ENCODE peak calls at places on chromosomes 7 and 10, in ten cellular contexts. One of them, this sample, is unnamed. For H3K9me3, the result is how much of the 10 kb centered on the place peaks cover.

GRCh38 chr10:35424680-35425285 is 88.5 kb downstream of the CCNY start:
- DNase-seq in CD8-positive, alpha-beta memory T cell: no peak
- DNase-seq in SK-N-SH: no peak
- DNase-seq in A673: no peak
- DNase-seq in IMR-90: no peak
- DNase-seq in cardiac muscle cell: no peak
- DNase-seq in colonic mucosa: no peak
- DNase-seq in transverse colon: no peak
- DNase-seq in right atrium auricular region: no peak
- DNase-seq in uterus: peak
- DNase-seq in this sample: no peak

GRCh38 chr10:21521910-21522533 is 3.5 kb downstream of the SKIDA1 start:
- DNase-seq in CD8-positive, alpha-beta memory T cell: no peak
- DNase-seq in SK-N-SH: no peak
- DNase-seq in A673: peak
- DNase-seq in IMR-90: no peak
- DNase-seq in cardiac muscle cell: no peak
- DNase-seq in colonic mucosa: no peak
- DNase-seq in transverse colon: no peak
- DNase-seq in right atrium auricular region: no peak
- DNase-seq in uterus: no peak
- DNase-seq in this sample: no peak

GRCh38 chr10:4265964-4266363 is 481.0 kb upstream of the KLF6 start:
- DNase-seq in CD8-positive, alpha-beta memory T cell: no peak
- DNase-seq in SK-N-SH: no peak
- DNase-seq in A673: no peak
- DNase-seq in IMR-90: no peak
- DNase-seq in cardiac muscle cell: no peak
- DNase-seq in colonic mucosa: no peak
- DNase-seq in transverse colon: no peak
- DNase-seq in right atrium auricular region: no peak
- DNase-seq in uterus: no peak
- DNase-seq in this sample: no peak

GRCh38 chr10:127587668-127588395 is 38.7 kb downstream of the NPS start:
- DNase-seq in CD8-positive, alpha-beta memory T cell: no peak
- DNase-seq in SK-N-SH: no peak
- DNase-seq in A673: no peak
- DNase-seq in IMR-90: no peak
- DNase-seq in cardiac muscle cell: no peak
- DNase-seq in colonic mucosa: no peak
- DNase-seq in transverse colon: no peak
- DNase-seq in right atrium auricular region: no peak
- DNase-seq in uterus: no peak
- DNase-seq in this sample: no peak

GRCh38 chr10:35356725-35357092 is 20.4 kb downstream of the CCNY start:
- DNase-seq in CD8-positive, alpha-beta memory T cell: no peak
- DNase-seq in SK-N-SH: no peak
- DNase-seq in A673: no peak
- DNase-seq in IMR-90: no peak
- DNase-seq in cardiac muscle cell: no peak
- DNase-seq in colonic mucosa: no peak
- DNase-seq in transverse colon: no peak
- DNase-seq in right atrium auricular region: no peak
- DNase-seq in uterus: no peak
- DNase-seq in this sample: no peak

GRCh38 chr7:155233703-155234492 is 63.8 kb upstream of the INSIG1 start:
- DNase-seq in CD8-positive, alpha-beta memory T cell: no peak
- DNase-seq in SK-N-SH: peak
- DNase-seq in A673: no peak
- DNase-seq in IMR-90: no peak
- DNase-seq in cardiac muscle cell: no peak
- DNase-seq in colonic mucosa: no peak
- DNase-seq in transverse colon: no peak
- DNase-seq in right atrium auricular region: no peak
- DNase-seq in uterus: no peak
- DNase-seq in this sample: no peak

GRCh38 chr10:132549416-132549815 is 11.8 kb downstream of the INPP5A start:
- DNase-seq in CD8-positive, alpha-beta memory T cell: no peak
- DNase-seq in SK-N-SH: no peak
- DNase-seq in A673: no peak
- DNase-seq in IMR-90: no peak
- DNase-seq in cardiac muscle cell: no peak
- DNase-seq in colonic mucosa: no peak
- DNase-seq in transverse colon: no peak
- DNase-seq in right atrium auricular region: no peak
- DNase-seq in uterus: peak
- DNase-seq in this sample: no peak

GRCh38 chr10:116030576-116030975 is 242.4 kb downstream of the GFRA1 start:
- DNase-seq in CD8-positive, alpha-beta memory T cell: no peak
- DNase-seq in SK-N-SH: no peak
- DNase-seq in A673: no peak
- DNase-seq in IMR-90: no peak
- DNase-seq in cardiac muscle cell: no peak
- DNase-seq in colonic mucosa: no peak
- DNase-seq in transverse colon: no peak
- DNase-seq in right atrium auricular region: no peak
- DNase-seq in uterus: no peak
- DNase-seq in this sample: no peak

GRCh38 chr10:69573056-69573806 is at the start of gene NEUROG3:
- DNase-seq in CD8-positive, alpha-beta memory T cell: no peak
- DNase-seq in SK-N-SH: peak
- DNase-seq in A673: no peak
- DNase-seq in IMR-90: no peak
- DNase-seq in cardiac muscle cell: no peak
- DNase-seq in colonic mucosa: no peak
- DNase-seq in transverse colon: no peak
- DNase-seq in right atrium auricular region: no peak
- DNase-seq in uterus: no peak
- DNase-seq in this sample: peak

GRCh38 chr10:24370877-24371276 is 161.9 kb downstream of the KIAA1217 start:
- DNase-seq in CD8-positive, alpha-beta memory T cell: no peak
- DNase-seq in SK-N-SH: no peak
- DNase-seq in A673: no peak
- DNase-seq in IMR-90: no peak
- DNase-seq in cardiac muscle cell: no peak
- DNase-seq in colonic mucosa: no peak
- DNase-seq in transverse colon: no peak
- DNase-seq in right atrium auricular region: no peak
- DNase-seq in uterus: no peak
- DNase-seq in this sample: no peak

GRCh38 chr10:58266003-58266825 is 1.5 kb downstream of the IPMK start:
- DNase-seq in CD8-positive, alpha-beta memory T cell: peak
- DNase-seq in SK-N-SH: peak
- DNase-seq in A673: peak
- DNase-seq in IMR-90: peak
- DNase-seq in cardiac muscle cell: peak
- DNase-seq in colonic mucosa: peak
- DNase-seq in transverse colon: no peak
- DNase-seq in right atrium auricular region: no peak
- DNase-seq in uterus: no peak
- DNase-seq in this sample: no peak

GRCh38 chr7:1291040-1291689 is 58.5 kb downstream of the UNCX start:
- DNase-seq in CD8-positive, alpha-beta memory T cell: no peak
- DNase-seq in SK-N-SH: no peak
- DNase-seq in A673: peak
- DNase-seq in IMR-90: no peak
- DNase-seq in cardiac muscle cell: no peak
- DNase-seq in colonic mucosa: no peak
- DNase-seq in transverse colon: no peak
- DNase-seq in right atrium auricular region: no peak
- DNase-seq in uterus: no peak
- DNase-seq in this sample: no peak

GRCh38 chr7:10677211-10677610 is 296.5 kb upstream of the PHF14 start:
- DNase-seq in CD8-positive, alpha-beta memory T cell: no peak
- DNase-seq in SK-N-SH: no peak
- DNase-seq in A673: no peak
- DNase-seq in IMR-90: no peak
- DNase-seq in cardiac muscle cell: no peak
- DNase-seq in colonic mucosa: no peak
- DNase-seq in transverse colon: no peak
- DNase-seq in right atrium auricular region: no peak
- DNase-seq in uterus: no peak
- DNase-seq in this sample: no peak

GRCh38 chr7:38178695-38179344 is 775 bp downstream of the STARD3NL start:
- DNase-seq in CD8-positive, alpha-beta memory T cell: peak
- DNase-seq in SK-N-SH: no peak
- DNase-seq in A673: no peak
- DNase-seq in IMR-90: peak
- DNase-seq in cardiac muscle cell: no peak
- DNase-seq in colonic mucosa: no peak
- DNase-seq in transverse colon: no peak
- DNase-seq in right atrium auricular region: no peak
- DNase-seq in uterus: no peak
- DNase-seq in this sample: no peak

GRCh38 chr10:106935978-106936451 is 228.5 kb downstream of the SORCS1 start:
- DNase-seq in CD8-positive, alpha-beta memory T cell: no peak
- DNase-seq in SK-N-SH: no peak
- DNase-seq in A673: peak
- DNase-seq in IMR-90: no peak
- DNase-seq in cardiac muscle cell: no peak
- DNase-seq in colonic mucosa: no peak
- DNase-seq in transverse colon: no peak
- DNase-seq in right atrium auricular region: no peak
- DNase-seq in uterus: no peak
- DNase-seq in this sample: no peak

GRCh38 chr7:156543699-156544098 is 96.9 kb upstream of the RNF32 start:
- DNase-seq in CD8-positive, alpha-beta memory T cell: no peak
- DNase-seq in SK-N-SH: no peak
- DNase-seq in A673: no peak
- DNase-seq in IMR-90: no peak
- DNase-seq in cardiac muscle cell: no peak
- DNase-seq in colonic mucosa: no peak
- DNase-seq in transverse colon: no peak
- DNase-seq in right atrium auricular region: no peak
- DNase-seq in uterus: no peak
- DNase-seq in this sample: no peak

GRCh38 chr10:118259288-118259906 is 82.7 kb downstream of the FAM204A start:
- DNase-seq in CD8-positive, alpha-beta memory T cell: no peak
- DNase-seq in SK-N-SH: peak
- DNase-seq in A673: peak
- DNase-seq in IMR-90: peak
- DNase-seq in cardiac muscle cell: peak
- DNase-seq in colonic mucosa: peak
- DNase-seq in transverse colon: peak
- DNase-seq in right atrium auricular region: no peak
- DNase-seq in uterus: peak
- DNase-seq in this sample: no peak

GRCh38 chr7:52584041-52584440 is 451.4 kb upstream of the POM121L12 start:
- DNase-seq in CD8-positive, alpha-beta memory T cell: no peak
- DNase-seq in SK-N-SH: no peak
- DNase-seq in A673: no peak
- DNase-seq in IMR-90: no peak
- DNase-seq in cardiac muscle cell: no peak
- DNase-seq in colonic mucosa: no peak
- DNase-seq in transverse colon: no peak
- DNase-seq in right atrium auricular region: no peak
- DNase-seq in uterus: no peak
- DNase-seq in this sample: no peak
- H3K27ac ChIP-seq in CD8-positive, alpha-beta memory T cell: no peak
- H3K27ac ChIP-seq in SK-N-SH: no peak
- H3K27ac ChIP-seq in A673: no peak
- H3K27ac ChIP-seq in IMR-90: no peak
- H3K27ac ChIP-seq in cardiac muscle cell: no peak
- H3K27ac ChIP-seq in colonic mucosa: no peak
- H3K27ac ChIP-seq in transverse colon: no peak
- H3K27ac ChIP-seq in right atrium auricular region: no peak
- H3K27ac ChIP-seq in uterus: no peak
- H3K27ac ChIP-seq in this sample: no peak

GRCh38 chr7:47546728-47547494 is 35.0 kb downstream of the TNS3 start:
- DNase-seq in CD8-positive, alpha-beta memory T cell: no peak
- DNase-seq in SK-N-SH: no peak
- DNase-seq in A673: no peak
- DNase-seq in IMR-90: no peak
- DNase-seq in cardiac muscle cell: no peak
- DNase-seq in colonic mucosa: peak
- DNase-seq in transverse colon: peak
- DNase-seq in right atrium auricular region: no peak
- DNase-seq in uterus: no peak
- DNase-seq in this sample: no peak
- H3K4me3 ChIP-seq in CD8-positive, alpha-beta memory T cell: no peak
- H3K4me3 ChIP-seq in SK-N-SH: no peak
- H3K4me3 ChIP-seq in A673: no peak
- H3K4me3 ChIP-seq in IMR-90: no peak
- H3K4me3 ChIP-seq in cardiac muscle cell: no peak
- H3K4me3 ChIP-seq in colonic mucosa: no peak
- H3K4me3 ChIP-seq in transverse colon: no peak
- H3K4me3 ChIP-seq in right atrium auricular region: no peak
- H3K4me3 ChIP-seq in uterus: no peak
- H3K4me3 ChIP-seq in this sample: no peak

GRCh38 chr7:73945022-73945421 is 83.0 kb upstream of the ELN start:
- DNase-seq in CD8-positive, alpha-beta memory T cell: no peak
- DNase-seq in SK-N-SH: no peak
- DNase-seq in A673: no peak
- DNase-seq in IMR-90: no peak
- DNase-seq in cardiac muscle cell: no peak
- DNase-seq in colonic mucosa: no peak
- DNase-seq in transverse colon: no peak
- DNase-seq in right atrium auricular region: no peak
- DNase-seq in uterus: no peak
- DNase-seq in this sample: no peak
- H3K9me3 ChIP-seq in CD8-positive, alpha-beta memory T cell: under half
- H3K9me3 ChIP-seq in SK-N-SH: under half
- H3K9me3 ChIP-seq in A673: under half
- H3K9me3 ChIP-seq in IMR-90: under half
- H3K9me3 ChIP-seq in cardiac muscle cell: under half
- H3K9me3 ChIP-seq in colonic mucosa: under half
- H3K9me3 ChIP-seq in transverse colon: under half
- H3K9me3 ChIP-seq in right atrium auricular region: under half
- H3K9me3 ChIP-seq in uterus: under half
- H3K9me3 ChIP-seq in this sample: under half

DNA sequence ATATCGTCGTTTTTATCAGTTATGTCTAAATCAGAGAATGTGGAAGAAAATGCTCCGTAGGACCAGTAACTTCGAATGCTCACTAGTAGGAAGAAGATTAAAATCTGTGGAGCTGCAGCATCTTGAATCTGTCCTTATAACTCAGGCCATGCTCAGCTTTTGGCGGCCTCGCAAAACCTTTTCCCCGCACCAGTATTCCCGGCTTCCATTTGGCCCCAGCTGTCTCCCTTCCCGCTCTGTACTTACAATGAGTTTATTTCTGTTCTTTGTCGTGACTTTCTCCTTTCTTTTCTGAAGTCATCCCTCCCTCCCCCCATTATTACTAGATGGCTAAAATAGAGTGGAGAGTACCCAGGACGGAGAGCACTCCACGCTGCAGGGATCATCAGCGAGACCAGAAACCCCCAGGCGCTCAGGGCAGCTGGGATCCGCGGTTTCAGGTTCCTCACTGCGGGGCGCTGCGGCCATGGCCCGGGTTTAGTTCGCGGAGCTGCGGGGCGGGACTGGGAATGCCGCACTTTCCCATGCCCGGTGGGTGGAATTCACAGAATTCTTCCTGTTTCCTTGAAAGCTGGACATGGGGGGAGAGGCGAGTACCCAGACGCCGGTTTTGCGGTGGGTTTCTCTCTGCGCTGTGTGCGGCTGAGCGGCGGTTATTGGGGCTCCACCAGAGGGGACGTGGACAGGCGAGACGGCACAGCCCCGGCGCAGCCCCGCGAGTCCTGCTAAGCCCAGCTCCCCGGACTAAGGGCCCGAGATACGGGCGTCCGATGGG is 183.5 kb downstream of the POM121L12 start:
- DNase-seq in CD8-positive, alpha-beta memory T cell: no peak
- DNase-seq in SK-N-SH: peak
- DNase-seq in A673: no peak
- DNase-seq in IMR-90: no peak
- DNase-seq in cardiac muscle cell: peak
- DNase-seq in colonic mucosa: no peak
- DNase-seq in transverse colon: no peak
- DNase-seq in right atrium auricular region: no peak
- DNase-seq in uterus: no peak
- DNase-seq in this sample: no peak
- H3K27ac ChIP-seq in CD8-positive, alpha-beta memory T cell: no peak
- H3K27ac ChIP-seq in SK-N-SH: no peak
- H3K27ac ChIP-seq in A673: no peak
- H3K27ac ChIP-seq in IMR-90: no peak
- H3K27ac ChIP-seq in cardiac muscle cell: no peak
- H3K27ac ChIP-seq in colonic mucosa: no peak
- H3K27ac ChIP-seq in transverse colon: no peak
- H3K27ac ChIP-seq in right atrium auricular region: no peak
- H3K27ac ChIP-seq in uterus: no peak
- H3K27ac ChIP-seq in this sample: no peak

This sample was measured in tibial artery.